ENCODE peak calls at places on chromosomes 16 and 17, in four cellular contexts. D is transverse colon, M is adrenal gland, I is uterus. U is an unnamed sample.

GRCh38 chr17:48432820-48433775 is 3.1 kb upstream of the SKAP1 start:
- DNase-seq in D (no peak), M (no peak), I (no peak), U (no peak)

GRCh38 chr17:57550671-57551315 is 194.3 kb downstream of the CCDC182 start:
- DNase-seq in D (no peak), M (no peak), I (no peak), U (no peak)

GRCh38 chr17:62911106-62911505 is 54.9 kb upstream of the TANC2 start:
- DNase-seq in D (no peak), M (no peak), I (no peak), U (no peak)

GRCh38 chr16:49492090-49492801 is 118.6 kb downstream of the C16orf78 start:
- DNase-seq in D (peak), M (peak), I (peak), U (peak)

GRCh38 chr17:27446569-27447301 is 9.5 kb upstream of the KSR1 start:
- DNase-seq in D (no peak), M (peak), I (no peak), U (no peak)

GRCh38 chr17:78022425-78022824 is 63.9 kb downstream of the TNRC6C start:
- DNase-seq in D (no peak), M (no peak), I (no peak), U (no peak)

GRCh38 chr16:28308794-28309535 is 16.6 kb downstream of the SBK1 start:
- DNase-seq in D (no peak), M (no peak), I (no peak), U (no peak)

GRCh38 chr17:73551144-73551543 is 93.1 kb downstream of the SDK2 start:
- DNase-seq in D (no peak), M (no peak), I (no peak), U (no peak)

GRCh38 chr16:4123617-4124300 is 7.5 kb upstream of the ADCY9 start:
- DNase-seq in D (no peak), M (no peak), I (no peak), U (no peak)

GRCh38 chr16:56510544-56510943 is 9.3 kb downstream of the BBS2 start:
- DNase-seq in D (no peak), M (no peak), I (no peak), U (no peak)

GRCh38 chr17:7851438-7852261 is 3.2 kb upstream of the TMEM88 start:
- DNase-seq in D (peak), M (peak), I (peak), U (peak)

GRCh38 chr17:80265205-80266068 is 4.8 kb downstream of the RNF213 start:
- DNase-seq in D (no peak), M (no peak), I (no peak), U (no peak)

GRCh38 chr17:12940699-12941098 is 77.1 kb downstream of the ELAC2 start:
- DNase-seq in D (no peak), M (no peak), I (no peak), U (no peak)

GRCh38 chr17:29726721-29727252 is 104.1 kb upstream of the CORO6 start:
- DNase-seq in D (no peak), M (no peak), I (no peak), U (no peak)

GRCh38 chr17:8965394-8966168 is at the start of gene PIK3R5:
- DNase-seq in D (peak), M (no peak), I (no peak), U (peak)

GRCh38 chr16:80167657-80168056 is 373.1 kb upstream of the DYNLRB2 start:
- DNase-seq in D (no peak), M (no peak), I (no peak), U (no peak)

GRCh38 chr16:54194008-54194731 is 92.4 kb downstream of the IRX3 start:
- DNase-seq in D (peak), M (peak), I (peak), U (peak)

GRCh38 chr17:66614469-66614868 is 220.4 kb upstream of the CACNG5 start:
- DNase-seq in D (no peak), M (no peak), I (no peak), U (no peak)

DNA sequence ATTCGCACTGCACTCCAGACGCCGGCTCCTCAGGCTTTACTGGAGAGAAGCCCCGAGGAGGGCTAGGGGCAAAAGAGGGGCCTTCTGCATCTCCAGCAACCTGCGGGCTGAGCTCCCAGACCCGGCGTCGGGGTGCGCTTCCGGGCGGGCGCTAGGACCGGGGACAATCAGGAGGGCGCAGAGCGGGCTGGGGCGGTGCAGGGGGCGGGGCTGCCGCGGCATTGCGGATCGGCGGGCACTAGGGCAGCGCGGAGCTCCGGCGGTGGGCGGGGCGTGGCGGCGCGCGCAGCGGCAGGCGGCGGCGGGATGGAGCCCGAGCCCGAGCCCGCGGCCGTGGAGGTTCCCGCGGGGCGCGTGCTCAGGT is at the start of gene TSEN54:
- DNase-seq in D (peak), M (peak), I (peak), U (peak)
- TF ChIP-seq POLR2A in D (no peak), M (no peak), I (peak), U (peak)

GRCh38 chr16:89738538-89739317 is 17.4 kb downstream of the ZNF276 start:
- DNase-seq in D (no peak), M (no peak), I (no peak), U (no peak)

GRCh38 chr16:89738072-89738377 is 16.7 kb downstream of the ZNF276 start:
- DNase-seq in D (no peak), M (no peak), I (no peak), U (no peak)

GRCh38 chr16:89733792-89734191 is 12.5 kb downstream of the ZNF276 start:
- DNase-seq in D (no peak), M (no peak), I (no peak), U (no peak)

GRCh38 chr16:89737341-89738071 is 16.2 kb downstream of the ZNF276 start:
- DNase-seq in D (no peak), M (no peak), I (no peak), U (no peak)

DNA sequence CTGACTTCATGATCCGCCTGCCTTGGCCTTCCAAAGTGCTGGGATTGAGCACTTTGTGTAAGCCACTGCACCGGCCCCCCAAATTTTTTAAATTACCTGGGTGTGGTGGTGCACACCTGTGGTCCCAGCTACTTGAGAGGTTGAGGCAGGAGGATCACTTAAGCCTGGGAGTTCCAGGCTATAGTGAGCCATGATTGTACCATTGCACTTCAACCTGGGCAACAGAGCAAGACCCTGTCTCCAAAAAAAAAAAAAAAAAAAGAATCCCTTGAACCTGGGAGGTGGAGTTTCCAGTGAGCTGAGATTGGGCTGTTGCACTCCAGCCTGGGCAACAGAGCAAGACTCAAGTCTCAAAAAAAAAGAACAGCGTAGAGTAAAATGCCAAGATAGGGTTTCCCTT is 15.2 kb downstream of the ZNF276 start:
- DNase-seq in D (no peak), M (no peak), I (no peak), U (no peak)
- TF ChIP-seq POLR2A in D (no peak), M (no peak), I (no peak), U (no peak)

DNA sequence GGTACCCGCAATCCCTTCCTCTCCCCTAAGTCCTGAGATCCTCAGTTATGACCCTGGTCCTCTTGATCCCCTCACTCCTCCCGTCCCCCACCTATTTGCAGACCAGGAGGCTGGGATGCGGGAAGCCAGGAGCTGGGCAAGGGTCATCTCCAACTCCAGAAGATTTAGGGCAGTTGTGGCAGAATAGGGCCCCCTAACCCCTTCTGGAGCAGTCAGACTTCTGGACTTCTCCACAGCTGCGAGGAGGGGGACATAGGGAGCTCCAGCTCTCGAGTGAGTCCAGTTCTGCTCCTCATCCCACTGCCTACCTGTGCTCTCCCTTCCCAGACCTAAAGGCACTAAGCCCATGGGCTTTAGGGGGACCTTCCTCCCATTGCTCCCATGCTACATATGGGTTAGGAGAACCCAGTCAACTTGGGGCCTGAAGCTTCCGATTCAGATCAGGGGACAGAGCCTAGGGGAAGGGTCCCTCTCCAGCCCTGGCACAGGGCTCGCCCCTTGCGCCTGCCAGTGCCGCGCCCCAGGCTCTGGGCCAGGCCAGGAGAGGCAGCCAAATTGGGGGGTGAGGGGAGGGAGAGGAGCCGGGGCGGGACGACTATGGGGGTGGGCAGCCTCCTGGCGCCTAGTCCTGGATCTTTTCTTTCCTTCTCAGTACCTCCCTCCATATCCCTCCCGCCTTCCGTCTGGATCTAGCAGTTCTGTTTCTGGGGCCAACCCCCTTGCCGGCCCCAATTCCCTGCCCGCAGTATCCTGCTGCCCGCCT is 1.4 kb downstream of the WNK4 start:
- DNase-seq in D (peak), M (no peak), I (no peak), U (no peak)
- TF ChIP-seq POLR2A in D (no peak), M (no peak), I (no peak), U (no peak)

DNA sequence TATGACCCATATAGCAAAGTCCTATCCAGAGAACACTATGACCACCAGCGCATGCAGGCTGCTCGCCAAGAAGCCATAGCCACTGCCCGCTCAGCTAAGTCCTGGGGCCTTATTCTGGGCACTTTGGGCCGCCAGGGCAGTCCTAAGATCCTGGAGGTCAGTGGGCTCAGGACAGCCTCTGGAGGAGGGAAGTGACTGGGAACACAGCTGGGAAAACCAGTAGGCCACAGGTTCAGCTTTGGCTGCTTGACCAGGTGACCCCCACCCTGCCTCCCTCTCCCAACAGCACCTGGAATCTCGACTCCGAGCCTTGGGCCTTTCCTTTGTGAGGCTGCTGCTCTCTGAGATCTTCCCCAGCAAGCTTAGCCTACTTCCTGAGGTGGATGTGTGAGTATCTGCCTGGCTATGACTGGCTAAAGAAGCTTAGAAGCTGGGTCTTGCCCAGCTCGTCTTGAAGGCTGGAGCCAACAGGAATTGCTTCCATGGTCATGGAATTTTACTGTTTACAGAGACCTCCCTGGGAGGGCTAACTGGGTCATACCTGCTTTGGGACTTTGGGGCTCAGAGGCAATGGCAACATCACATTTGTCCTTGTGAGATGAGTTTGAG is 1.5 kb upstream of the OVCA2 start:
- DNase-seq in D (no peak), M (no peak), I (no peak), U (no peak)
- TF ChIP-seq POLR2A in D (no peak), M (no peak), I (no peak), U (no peak)

U was measured in right lobe of liver.